ENCODE peak calls at places on chromosomes 6 and 20, in five cellular contexts. C, X, M, T and V are unnamed samples. For H3K9me3, the result is how much of the 10 kb centered on the place peaks cover.

GRCh38 chr20:48126227-48126740 is 341.0 kb upstream of the SULF2 start:
- DNase-seq in C (no peak), X (no peak), M (peak), T (no peak), V (no peak)

GRCh38 chr6:26124550-26125014 is 37.4 kb downstream of the HFE start:
- DNase-seq in C (no peak), X (no peak), M (no peak), T (no peak), V (no peak)

GRCh38 chr20:24948939-24949679 is at the start of gene CST7:
- DNase-seq in C (no peak), X (no peak), M (peak), T (no peak), V (peak)

GRCh38 chr6:1383729-1384548 is 5.4 kb upstream of the FOXF2 start:
- DNase-seq in C (peak), X (no peak), M (no peak), T (no peak), V (no peak)

GRCh38 chr6:38283734-38284362 is 355.9 kb downstream of the BTBD9 start:
- DNase-seq in C (no peak), X (no peak), M (no peak), T (no peak), V (no peak)

GRCh38 chr6:36912583-36912982 is 26.8 kb downstream of the C6orf89 start:
- DNase-seq in C (no peak), X (no peak), M (peak), T (no peak), V (peak)

GRCh38 chr6:139449611-139450000 is 75.2 kb upstream of the CITED2 start:
- DNase-seq in C (no peak), X (no peak), M (no peak), T (no peak), V (no peak)

GRCh38 chr6:83920017-83920416 is 60.5 kb downstream of the CYB5R4 start:
- DNase-seq in C (no peak), X (no peak), M (no peak), T (no peak), V (no peak)

GRCh38 chr6:40948598-40948997 is 90.4 kb downstream of the UNC5CL start:
- DNase-seq in C (no peak), X (no peak), M (no peak), T (no peak), V (no peak)

GRCh38 chr20:8624616-8625015 is 444.3 kb upstream of the PLCB4 start:
- DNase-seq in C (no peak), X (no peak), M (no peak), T (no peak), V (no peak)

GRCh38 chr6:143139239-143139784 is 78.6 kb downstream of the AIG1 start:
- DNase-seq in C (no peak), X (no peak), M (no peak), T (no peak), V (no peak)

GRCh38 chr20:50572922-50573777 is 63.0 kb downstream of the PTPN1 start:
- DNase-seq in C (no peak), X (no peak), M (no peak), T (peak), V (no peak)

GRCh38 chr6:31972709-31973350 is 892 bp upstream of the DXO start:
- DNase-seq in C (no peak), X (no peak), M (no peak), T (no peak), V (no peak)

GRCh38 chr6:166420351-166420750 is 37.6 kb upstream of the MPC1 start:
- DNase-seq in C (no peak), X (no peak), M (no peak), T (no peak), V (no peak)

GRCh38 chr20:5835870-5836269 is 85.7 kb downstream of the SHLD1 start:
- DNase-seq in C (no peak), X (no peak), M (no peak), T (no peak), V (no peak)

GRCh38 chr6:73521351-73522254 is 771 bp upstream of the EEF1A1 start:
- DNase-seq in C (no peak), X (peak), M (no peak), T (peak), V (no peak)

DNA sequence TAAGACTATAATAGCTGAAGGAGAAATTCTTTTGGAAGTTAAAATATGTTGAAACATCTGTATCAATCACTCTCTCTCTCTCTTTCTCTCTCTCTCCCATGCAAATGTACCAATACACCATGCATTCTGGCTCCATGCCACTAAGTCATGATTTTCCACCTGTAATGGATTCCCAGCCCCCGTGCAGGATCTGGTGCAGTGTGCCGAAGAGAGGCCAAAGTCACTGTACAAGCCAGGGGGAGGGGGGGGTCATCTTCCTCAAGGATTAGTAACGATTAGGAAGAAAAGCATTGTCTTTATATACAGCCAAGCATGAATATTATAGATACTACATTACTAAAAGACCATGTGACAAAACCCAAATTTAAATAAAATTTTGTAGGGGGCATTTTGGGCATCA is 725.1 kb downstream of the KIF16B start:
- DNase-seq in C (no peak), X (no peak), M (no peak), T (no peak), V (no peak)
- H3K9me3 ChIP-seq in C (under half), X (under half), M (under half), T (under half), V (under half)

DNA sequence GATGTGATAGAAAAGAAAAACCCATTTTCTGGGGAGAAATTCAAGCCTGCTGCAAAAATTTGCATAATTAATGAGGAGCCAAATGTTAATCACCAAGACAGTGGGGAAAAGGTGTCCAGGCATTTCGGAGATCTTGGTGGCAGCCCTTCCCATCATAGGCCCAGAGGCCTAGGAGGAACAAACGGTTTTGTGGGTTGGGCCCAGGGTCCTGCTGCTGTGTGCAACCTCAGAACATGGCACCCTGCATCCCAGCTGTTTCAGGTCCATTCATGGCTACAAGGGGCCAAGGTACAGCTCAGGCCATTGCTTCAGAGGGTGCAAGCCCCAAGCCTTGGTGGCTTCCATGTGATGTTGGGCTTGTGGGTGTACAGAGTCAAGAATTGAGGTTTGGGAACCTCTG is 189.8 kb upstream of the IMPG1 start:
- DNase-seq in C (no peak), X (no peak), M (no peak), T (no peak), V (no peak)
- H3K9me3 ChIP-seq in C (under half), X (under half), M (under half), T (under half), V (under half)

GRCh38 chr6:137191670-137192069 is 18.2 kb upstream of the IL22RA2 start:
- DNase-seq in C (no peak), X (no peak), M (no peak), T (no peak), V (no peak)
- H3K9me3 ChIP-seq in C (under half), X (under half), M (under half), T (under half), V (under half)

GRCh38 chr6:88616380-88616779 is 347.0 kb downstream of the RNGTT start:
- DNase-seq in C (no peak), X (no peak), M (no peak), T (no peak), V (no peak)
- H3K9me3 ChIP-seq in C (under half), X (under half), M (under half), T (under half), V (under half)

GRCh38 chr20:36460648-36461599 is 80.4 kb upstream of the MYL9 start:
- DNase-seq in C (peak), X (peak), M (peak), T (peak), V (peak)

GRCh38 chr20:36454664-36455427 is 86.5 kb upstream of the MYL9 start:
- DNase-seq in C (peak), X (peak), M (no peak), T (peak), V (no peak)

GRCh38 chr20:36461600-36462439 is 79.5 kb upstream of the MYL9 start:
- DNase-seq in C (peak), X (peak), M (peak), T (peak), V (peak)

DNA sequence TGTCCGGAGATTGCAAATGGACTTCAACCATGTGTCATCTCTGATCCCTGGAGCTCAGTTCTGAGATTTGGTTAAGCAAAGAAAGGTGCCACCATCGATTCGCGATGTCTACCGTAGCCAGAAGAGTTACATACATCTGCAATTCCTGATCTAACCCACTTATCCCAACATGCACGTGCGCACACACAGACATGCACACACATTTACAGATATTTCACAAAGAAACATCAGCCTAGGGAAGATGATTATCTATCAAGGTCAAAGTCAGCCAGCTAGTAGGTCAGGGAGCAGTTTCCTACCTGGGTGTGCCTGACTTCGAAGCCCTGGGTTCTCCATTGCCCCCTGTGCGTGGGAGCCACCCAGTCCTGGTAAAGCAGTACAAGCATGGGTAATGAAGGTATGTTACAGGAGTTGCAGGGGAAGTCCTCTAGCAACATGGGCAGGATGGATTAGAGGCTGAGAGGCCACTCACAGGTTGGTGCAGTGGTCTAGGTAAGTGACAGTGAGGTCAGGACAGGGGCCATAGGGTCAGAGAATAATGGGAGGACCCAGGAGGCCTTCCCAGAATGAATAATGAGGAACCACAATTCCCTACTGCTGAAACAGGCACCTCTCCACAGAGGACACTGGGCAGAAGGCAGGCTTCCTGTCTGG is 85.2 kb upstream of the MYL9 start:
- DNase-seq in C (no peak), X (no peak), M (no peak), T (no peak), V (no peak)
- H3K9me3 ChIP-seq in C (under half), X (under half), M (under half), T (under half), V (under half)

GRCh38 chr6:155341130-155341828 is 27.0 kb upstream of the TFB1M start:
- DNase-seq in C (no peak), X (no peak), M (no peak), T (no peak), V (no peak)
- H3K9me3 ChIP-seq in C (under half), X (under half), M (under half), T (half or more), V (under half)

GRCh38 chr6:52024451-52025068 is 62.9 kb downstream of the PKHD1 start:
- DNase-seq in C (no peak), X (no peak), M (no peak), T (no peak), V (no peak)

GRCh38 chr6:52022675-52023074 is 64.7 kb downstream of the PKHD1 start:
- DNase-seq in C (no peak), X (no peak), M (no peak), T (no peak), V (no peak)

GRCh38 chr6:52027699-52028098 is 59.7 kb downstream of the PKHD1 start:
- DNase-seq in C (no peak), X (no peak), M (no peak), T (no peak), V (no peak)
- H3K9me3 ChIP-seq in C (under half), X (under half), M (under half), T (under half), V (under half)

GRCh38 chr6:167688123-167688522 is 138.6 kb upstream of the AFDN start:
- DNase-seq in C (no peak), X (no peak), M (no peak), T (no peak), V (no peak)

GRCh38 chr6:167695831-167696230 is 130.9 kb upstream of the AFDN start:
- DNase-seq in C (no peak), X (no peak), M (no peak), T (no peak), V (no peak)

GRCh38 chr6:167689751-167690150 is 137.0 kb upstream of the AFDN start:
- DNase-seq in C (no peak), X (no peak), M (no peak), T (no peak), V (no peak)

GRCh38 chr6:167689278-167689677 is 137.4 kb upstream of the AFDN start:
- DNase-seq in C (no peak), X (no peak), M (no peak), T (no peak), V (no peak)

DNA sequence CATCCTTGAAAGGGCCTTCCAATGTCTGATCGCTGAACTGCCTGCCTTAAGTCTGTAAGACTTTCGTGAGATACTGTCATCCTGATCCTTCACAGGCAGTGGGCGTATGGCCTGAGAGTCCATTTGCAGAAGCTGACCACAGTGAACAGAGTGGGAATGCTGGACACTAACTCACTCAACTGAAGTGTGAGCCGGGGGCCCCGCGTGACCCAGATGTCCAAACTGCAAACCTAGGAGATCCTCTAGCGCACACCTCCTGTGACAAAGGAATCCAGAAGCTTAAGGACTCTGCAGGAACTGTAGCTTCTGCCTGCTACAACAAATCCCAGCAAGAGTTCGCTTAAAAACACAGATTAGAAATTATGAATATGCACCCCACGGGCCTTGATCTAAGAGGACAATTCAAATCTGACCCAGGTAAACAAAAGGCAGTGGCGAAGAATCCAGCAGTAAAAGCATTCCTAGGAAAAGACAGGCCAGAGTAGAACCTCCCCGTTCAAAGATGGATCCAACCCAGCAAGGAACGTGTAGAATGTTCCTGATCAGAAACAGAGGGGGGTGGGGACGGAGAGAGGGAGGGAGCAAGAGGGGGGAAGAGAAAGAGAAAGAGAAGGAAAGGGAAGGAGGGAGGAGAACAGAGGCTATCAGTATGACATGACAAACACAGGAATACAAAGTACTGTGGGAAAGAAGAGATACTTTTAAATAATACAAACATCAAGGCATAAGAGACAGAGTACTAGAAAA is 135.0 kb upstream of the AFDN start:
- DNase-seq in C (no peak), X (no peak), M (no peak), T (no peak), V (no peak)
- H3K9me3 ChIP-seq in C (under half), X (under half), M (under half), T (under half), V (under half)

DNA sequence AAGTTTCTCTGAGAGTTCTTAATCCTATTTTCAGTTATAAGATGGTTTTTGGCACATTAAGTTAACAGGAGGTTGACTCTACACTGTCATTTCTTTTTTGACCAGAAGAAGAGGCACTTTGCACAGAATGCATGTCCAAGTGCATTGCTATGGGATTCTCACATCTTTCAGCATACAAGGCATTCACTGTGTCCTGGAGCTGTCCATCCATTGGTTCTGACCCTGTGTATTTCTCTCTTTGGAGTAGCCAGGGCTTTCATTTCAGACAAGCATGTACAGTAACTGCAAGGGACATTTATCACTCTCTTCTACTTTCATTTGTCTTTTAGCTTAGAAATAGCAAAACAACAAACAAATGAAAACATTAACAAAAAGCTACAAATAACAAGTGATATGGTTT is 275.1 kb upstream of the IMPG1 start:
- DNase-seq in C (no peak), X (no peak), M (no peak), T (no peak), V (no peak)
- H3K9me3 ChIP-seq in C (under half), X (under half), M (under half), T (under half), V (under half)

GRCh38 chr6:148650941-148651540 is 95.8 kb upstream of the UST start:
- DNase-seq in C (no peak), X (no peak), M (no peak), T (no peak), V (no peak)
- H3K9me3 ChIP-seq in C (under half), X (under half), M (under half), T (under half), V (under half)